ENCODE peak calls at places on chromosomes 1 and 21, in ten cellular contexts. M is K562, X is A549, H is stomach, F is ovary, O is H1, V is tibial nerve, G is GM12878, U is SK-N-SH, I is HepG2. Y is an unnamed sample.

GRCh38 chr1:201269900-201270410 is 13.4 kb upstream of the PKP1 start:
- DNase-seq in M (no peak), X (no peak), H (no peak), F (no peak), O (no peak), V (no peak), G (no peak), U (no peak), I (no peak), Y (no peak)

GRCh38 chr21:32426592-32427051 is 14.1 kb downstream of the EVA1C start:
- DNase-seq in M (no peak), X (peak; percentile 30), H (no peak), F (no peak), O (no peak), V (no peak), G (no peak), U (no peak), I (peak; percentile 23), Y (no peak)

GRCh38 chr21:31265293-31265692 is 78.8 kb downstream of the TIAM1 start:
- DNase-seq in M (no peak), X (no peak), H (no peak), F (no peak), O (no peak), V (no peak), G (no peak), U (no peak), I (no peak), Y (no peak)

GRCh38 chr1:211648980-211649934 is 26.2 kb downstream of the NEK2 start:
- DNase-seq in M (peak; percentile 64), X (peak; percentile 68), H (peak; percentile 68), F (peak; percentile 71), O (peak; percentile 63), V (no peak), G (no peak), U (peak; percentile 80), I (peak; percentile 68), Y (peak; percentile 69)

GRCh38 chr1:62321438-62321837 is 2.2 kb upstream of the KANK4 start:
- DNase-seq in M (no peak), X (peak; percentile 76), H (no peak), F (no peak), O (no peak), V (no peak), G (no peak), U (no peak), I (no peak), Y (no peak)

GRCh38 chr1:51926171-51926812 is 47.8 kb upstream of the NRDC start:
- DNase-seq in M (peak; percentile 57), X (peak; percentile 42), H (no peak), F (no peak), O (no peak), V (no peak), G (no peak), U (no peak), I (no peak), Y (no peak)

GRCh38 chr1:172637522-172637921 is 21.4 kb upstream of the FASLG start:
- DNase-seq in M (peak; percentile 79), X (no peak), H (no peak), F (no peak), O (no peak), V (no peak), G (no peak), U (no peak), I (peak; percentile 15), Y (no peak)

GRCh38 chr21:16534408-16535099 is 804.8 kb downstream of the USP25 start:
- DNase-seq in M (no peak), X (peak; percentile 70), H (peak; percentile 29), F (peak; percentile 87), O (no peak), V (peak; percentile 67), G (no peak), U (peak; percentile 51), I (no peak), Y (peak; percentile 16)

GRCh38 chr1:60388092-60388987 is 314.8 kb upstream of the C1orf87 start:
- DNase-seq in M (no peak), X (no peak), H (no peak), F (no peak), O (no peak), V (no peak), G (no peak), U (no peak), I (no peak), Y (no peak)

GRCh38 chr1:176950736-176951308 is 213.7 kb downstream of the ASTN1 start:
- DNase-seq in M (no peak), X (no peak), H (no peak), F (no peak), O (no peak), V (no peak), G (no peak), U (no peak), I (no peak), Y (no peak)

GRCh38 chr1:3348196-3348865 is 106.1 kb upstream of the ARHGEF16 start:
- DNase-seq in M (no peak), X (no peak), H (no peak), F (no peak), O (no peak), V (no peak), G (no peak), U (no peak), I (no peak), Y (no peak)

GRCh38 chr1:32393832-32394140 is 455 bp downstream of the BSDC1 start:
- DNase-seq in M (peak; percentile 78), X (no peak), H (peak; percentile 59), F (no peak), O (no peak), V (no peak), G (no peak), U (no peak), I (no peak), Y (peak; percentile 66)

GRCh38 chr21:44817506-44817880 is 369 bp downstream of the SUMO3 start:
- DNase-seq in M (peak; percentile 96), X (peak; percentile 86), H (peak; percentile 94), F (peak; percentile 94), O (peak; percentile 96), V (peak; percentile 81), G (no peak), U (peak; percentile 99), I (peak; percentile 27), Y (peak; percentile 96)

GRCh38 chr1:206863266-206863665 is 2.2 kb upstream of the IL20 start:
- DNase-seq in M (no peak), X (no peak), H (no peak), F (no peak), O (no peak), V (no peak), G (no peak), U (no peak), I (no peak), Y (no peak)

GRCh38 chr21:36661511-36662309 is 37.2 kb upstream of the SIM2 start:
- DNase-seq in M (peak; percentile 72), X (peak; percentile 54), H (peak; percentile 40), F (no peak), O (no peak), V (no peak), G (no peak), U (peak; percentile 43), I (peak; percentile 96), Y (peak; percentile 37)
- TF ChIP-seq CTCF in M (peak; percentile 73), X (peak; percentile 47), H (peak; percentile 29), F (no peak), O (peak; percentile 56), V (no peak), G (no peak), U (peak; percentile 49), I (peak; percentile 63), Y (peak; percentile 46)

GRCh38 chr1:13430495-13430894 is 20.2 kb downstream of the PRAMEF20 start:
- DNase-seq in M (no peak), X (no peak), H (no peak), F (no peak), O (no peak), V (no peak), G (no peak), U (no peak), I (no peak), Y (no peak)
- H3K9me3 ChIP-seq in M (no peaks in the 10 kb centered on the region), X (no peaks in the 10 kb centered on the region), H (peaks cover 15% of the 10 kb centered on the region), F (no peaks in the 10 kb centered on the region), O (peaks cover 80% of the 10 kb centered on the region), V (no peaks in the 10 kb centered on the region), G (no peaks in the 10 kb centered on the region), U (no peaks in the 10 kb centered on the region), I (no peaks in the 10 kb centered on the region), Y (no peaks in the 10 kb centered on the region)

GRCh38 chr1:25816112-25816718 is 3.5 kb upstream of the MTFR1L start:
- DNase-seq in M (no peak), X (no peak), H (no peak), F (no peak), O (no peak), V (no peak), G (no peak), U (no peak), I (no peak), Y (no peak)
- TF ChIP-seq EP300 in M (no peak), X (no peak), H (no peak), F (no peak), O (no peak), V (no peak), G (no peak), U (no peak), I (no peak), Y (no peak)

GRCh38 chr1:240491156-240491555 is 120.8 kb downstream of the GREM2 start:
- DNase-seq in M (no peak), X (peak; percentile 8), H (no peak), F (no peak), O (no peak), V (no peak), G (no peak), U (no peak), I (no peak), Y (no peak)

GRCh38 chr1:240491796-240492195 is 120.2 kb downstream of the GREM2 start:
- DNase-seq in M (no peak), X (no peak), H (no peak), F (no peak), O (no peak), V (no peak), G (no peak), U (no peak), I (no peak), Y (no peak)

GRCh38 chr1:240496356-240496755 is 115.6 kb downstream of the GREM2 start:
- DNase-seq in M (no peak), X (no peak), H (no peak), F (no peak), O (no peak), V (no peak), G (no peak), U (no peak), I (no peak), Y (no peak)

GRCh38 chr1:240495652-240496051 is 116.3 kb downstream of the GREM2 start:
- DNase-seq in M (no peak), X (no peak), H (no peak), F (no peak), O (no peak), V (no peak), G (no peak), U (no peak), I (no peak), Y (no peak)

DNA sequence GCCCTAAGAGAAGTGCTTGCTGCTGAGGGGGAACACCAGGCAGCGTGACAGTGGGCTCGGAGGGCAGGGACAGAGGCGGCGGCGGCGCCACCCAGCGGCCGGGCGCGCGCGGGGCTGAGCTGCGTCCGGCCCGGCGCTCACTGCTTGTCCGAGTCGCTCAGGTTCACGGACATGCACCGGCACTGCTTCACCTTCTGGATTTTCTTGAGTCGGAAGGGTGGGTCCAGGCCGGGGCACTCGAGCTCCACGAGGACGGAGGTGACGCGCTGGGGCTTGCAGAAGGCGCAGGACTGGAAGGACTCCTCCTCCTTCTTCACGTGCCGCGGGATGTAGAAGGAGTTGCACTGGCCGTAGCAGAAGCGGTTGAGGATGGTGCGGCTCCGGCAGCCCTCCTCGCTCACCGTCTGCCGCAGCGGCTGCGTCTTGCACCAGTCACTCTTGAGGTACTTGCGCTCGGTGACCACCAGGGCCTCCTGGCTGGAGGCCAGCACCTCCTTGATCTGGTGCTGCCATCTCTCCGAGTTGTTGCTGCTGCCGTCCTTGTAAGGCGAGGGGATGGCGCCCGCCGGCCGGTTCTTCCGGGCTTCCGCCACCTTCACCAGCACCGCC is 119.0 kb downstream of the GREM2 start:
- DNase-seq in M (peak; percentile 51), X (peak; percentile 87), H (no peak), F (peak; percentile 67), O (peak; percentile 78), V (no peak), G (no peak), U (peak; percentile 64), I (no peak), Y (peak; percentile 33)
- TF ChIP-seq CTCF in M (peak; percentile 34), X (peak; percentile 41), H (no peak), F (no peak), O (peak; percentile 77), V (peak; percentile 5), G (no peak), U (no peak), I (no peak), Y (peak; percentile 12)